ENCODE peak calls at places on chromosomes 4 and X, in five cellular contexts. X is GM23338, F is SJSA1, J is Peyer's patch, O is AG04449. R is an unnamed sample.
A peak's percentile ranks its signal among the peaks of the same experiment; 100 is the strongest.

GRCh38 chr4:13984996-13985780 is 357.7 kb upstream of the BOD1L1 start:
- DNase-seq in X (no peak), F (no peak), J (no peak), O (no peak), R (no peak)

GRCh38 chrX:77528034-77528433 is 80.8 kb downstream of the FGF16 start:
- DNase-seq in X (no peak), F (no peak), J (no peak), O (no peak), R (no peak)

GRCh38 chrX:54640103-54640428 is 110.0 kb downstream of the GNL3L start:
- DNase-seq in X (no peak), F (no peak), J (no peak), O (no peak), R (no peak)

GRCh38 chrX:49039598-49040375 is 3.4 kb downstream of the TFE3 start:
- DNase-seq in X (peak; percentile 95), F (peak; percentile 93), J (peak; percentile 38), O (peak; percentile 74), R (no peak)

GRCh38 chr4:2411786-2412510 is 6.5 kb downstream of the ZFYVE28 start:
- DNase-seq in X (no peak), F (no peak), J (no peak), O (no peak), R (no peak)

GRCh38 chr4:64899563-64899962 is 490.3 kb upstream of the TECRL start:
- DNase-seq in X (no peak), F (no peak), J (no peak), O (no peak), R (no peak)

GRCh38 chrX:27391601-27392000 is 71.5 kb downstream of the PPP4R3C start:
- DNase-seq in X (no peak), F (no peak), J (no peak), O (no peak), R (no peak)

GRCh38 chr4:82421796-82422560 is 8.3 kb downstream of the HNRNPDL start:
- DNase-seq in X (peak; percentile 34), F (no peak), J (no peak), O (no peak), R (no peak)

GRCh38 chr4:108683479-108683878 is 33.1 kb downstream of the OSTC start:
- DNase-seq in X (peak; percentile 60), F (no peak), J (no peak), O (no peak), R (peak; percentile 43)

GRCh38 chr4:7328913-7329638 is 105.7 kb downstream of the PSAPL1 start:
- DNase-seq in X (no peak), F (peak; percentile 72), J (no peak), O (peak; percentile 37), R (no peak)

GRCh38 chr4:3720461-3720860 is 45.7 kb upstream of the ADRA2C start:
- DNase-seq in X (no peak), F (no peak), J (no peak), O (no peak), R (peak; percentile 8)

GRCh38 chr4:36011381-36011780 is 232.9 kb downstream of the ARAP2 start:
- DNase-seq in X (no peak), F (no peak), J (no peak), O (no peak), R (no peak)

GRCh38 chr4:143352052-143352451 is 15.4 kb downstream of the GAB1 start:
- DNase-seq in X (no peak), F (peak; percentile 64), J (no peak), O (no peak), R (peak; percentile 88)

GRCh38 chr4:148415500-148415899 is 26.7 kb downstream of the NR3C2 start:
- DNase-seq in X (no peak), F (no peak), J (no peak), O (no peak), R (no peak)

GRCh38 chr4:53376900-53377299 is 541 bp upstream of the FIP1L1 start:
- DNase-seq in X (peak; percentile 4), F (no peak), J (no peak), O (no peak), R (no peak)

GRCh38 chrX:17654116-17654515 is 83.2 kb upstream of the SCML1 start:
- DNase-seq in X (no peak), F (no peak), J (no peak), O (no peak), R (no peak)

GRCh38 chr4:142719854-142720541 is 126.1 kb downstream of the INPP4B start:
- DNase-seq in X (peak; percentile 45), F (no peak), J (no peak), O (no peak), R (no peak)

GRCh38 chr4:169263791-169264392 is 6.9 kb downstream of the SH3RF1 start:
- DNase-seq in X (no peak), F (no peak), J (no peak), O (no peak), R (no peak)

GRCh38 chr4:169256101-169256612 is 14.6 kb downstream of the SH3RF1 start:
- DNase-seq in X (no peak), F (no peak), J (no peak), O (no peak), R (no peak)

GRCh38 chr4:169266081-169266480 is 4.7 kb downstream of the SH3RF1 start:
- DNase-seq in X (no peak), F (no peak), J (no peak), O (no peak), R (no peak)

GRCh38 chr4:169256856-169257756 is 13.7 kb downstream of the SH3RF1 start:
- DNase-seq in X (no peak), F (no peak), J (no peak), O (no peak), R (no peak)

GRCh38 chr4:169260217-169260866 is 10.4 kb downstream of the SH3RF1 start:
- DNase-seq in X (peak; percentile 44), F (no peak), J (no peak), O (no peak), R (no peak)
- H3K4me3 ChIP-seq in X (no peak overlapping the region), F (no peak overlapping the region), J (no peak overlapping the region), O (no peak overlapping the region), R (no peak overlapping the region)

GRCh38 chr4:5051210-5051691 is at the start of gene STK32B:
- DNase-seq in X (peak; percentile 87), F (peak; percentile 69), J (no peak), O (no peak), R (no peak)
- H3K4me3 ChIP-seq in X (peak within 1 kb of the TSS; percentile 85), F (peak within 1 kb of the TSS; percentile 34), J (peak within 1 kb of the TSS; percentile 34), O (peak within 1 kb of the TSS; percentile 65), R (peak within 1 kb of the TSS; percentile 9)

GRCh38 chr4:139301143-139301820 is at the start of gene NAA15:
- DNase-seq in X (peak; percentile 98), F (peak; percentile 98), J (peak; percentile 94), O (peak; percentile 80), R (peak; percentile 94)

GRCh38 chr4:139301821-139302611 is at the start of gene NDUFC1:
- DNase-seq in X (peak; percentile 81), F (peak; percentile 48), J (peak; percentile 69), O (no peak), R (no peak)

GRCh38 chr4:139297001-139297410 is 4.3 kb upstream of the NAA15 start:
- DNase-seq in X (no peak), F (no peak), J (no peak), O (no peak), R (no peak)

GRCh38 chr4:139300431-139301142 is 718 bp upstream of the NAA15 start:
- DNase-seq in X (peak; percentile 38), F (no peak), J (no peak), O (no peak), R (no peak)

DNA sequence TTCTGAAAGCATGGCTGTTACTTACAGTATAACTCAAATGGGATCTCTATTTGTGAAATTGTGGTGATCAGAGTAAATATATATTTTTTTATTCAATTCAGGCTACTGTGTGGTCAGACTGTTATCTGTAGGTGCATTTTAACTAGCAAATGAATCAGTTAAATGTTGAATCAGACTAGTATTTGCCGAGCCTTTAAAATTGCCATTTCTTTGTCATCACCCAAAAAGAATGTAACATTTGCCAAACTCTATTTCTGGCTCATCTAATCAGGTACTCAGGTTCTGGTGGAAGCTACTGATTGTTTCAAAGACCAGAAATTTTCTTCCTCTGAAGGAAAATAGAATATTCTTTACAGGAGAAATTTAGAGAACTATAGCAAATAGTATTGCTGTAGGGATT is 1.8 kb upstream of the NAA15 start:
- DNase-seq in X (no peak), F (no peak), J (no peak), O (no peak), R (no peak)
- H3K4me3 ChIP-seq in X (peak overlapping the region; percentile 83), F (no peak overlapping the region), J (no peak overlapping the region), O (no peak overlapping the region), R (no peak overlapping the region)

GRCh38 chr4:5052424-5052702 is 1.1 kb downstream of the STK32B start:
- DNase-seq in X (no peak), F (no peak), J (no peak), O (no peak), R (no peak)

GRCh38 chr4:5054532-5054931 is 3.3 kb downstream of the STK32B start:
- DNase-seq in X (no peak), F (no peak), J (no peak), O (no peak), R (no peak)

GRCh38 chr4:5051692-5052423 is 578 bp downstream of the STK32B start:
- DNase-seq in X (peak; percentile 70), F (no peak), J (no peak), O (no peak), R (no peak)

GRCh38 chr4:5050520-5050955 is 742 bp upstream of the STK32B start:
- DNase-seq in X (peak; percentile 91), F (peak; percentile 62), J (no peak), O (no peak), R (peak; percentile 25)

DNA sequence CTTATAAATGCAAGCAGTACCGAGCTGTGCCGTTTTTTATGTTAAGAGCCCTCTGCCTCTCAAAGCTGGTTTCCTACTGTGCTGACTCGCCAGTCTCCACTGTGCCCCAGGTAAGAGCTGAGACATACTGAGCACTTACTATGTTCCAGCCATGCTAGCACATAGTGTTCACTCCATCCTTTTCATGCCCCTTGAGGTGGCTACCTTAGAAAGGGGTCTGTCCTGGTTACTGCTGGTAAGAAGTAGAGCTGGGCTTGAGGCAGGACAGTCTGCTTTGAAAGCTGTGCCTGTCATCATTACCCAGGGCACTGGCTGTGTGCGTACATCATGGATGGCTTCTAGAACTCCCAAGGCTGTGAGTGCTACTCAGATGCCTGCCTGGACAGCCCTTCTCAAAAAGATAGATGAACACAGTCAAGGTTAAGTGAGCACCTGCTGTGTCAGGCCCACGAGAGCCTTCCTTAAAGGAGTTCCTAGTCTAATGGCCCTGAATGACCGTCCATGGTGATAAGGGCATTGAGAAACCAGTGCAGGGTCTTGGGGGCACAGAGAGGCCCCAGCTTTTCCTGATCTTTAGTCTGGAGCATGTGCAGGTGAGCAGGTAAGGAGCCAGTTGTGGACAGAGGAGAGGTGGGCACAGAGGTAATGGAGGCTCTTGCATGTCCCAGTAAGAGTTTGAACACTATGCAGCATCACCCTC is 1.6 kb downstream of the STK32B start:
- DNase-seq in X (no peak), F (no peak), J (no peak), O (no peak), R (no peak)
- H3K4me3 ChIP-seq in X (no peak overlapping the region), F (no peak overlapping the region), J (no peak overlapping the region), O (peak overlapping the region; percentile 65), R (no peak overlapping the region)

DNA sequence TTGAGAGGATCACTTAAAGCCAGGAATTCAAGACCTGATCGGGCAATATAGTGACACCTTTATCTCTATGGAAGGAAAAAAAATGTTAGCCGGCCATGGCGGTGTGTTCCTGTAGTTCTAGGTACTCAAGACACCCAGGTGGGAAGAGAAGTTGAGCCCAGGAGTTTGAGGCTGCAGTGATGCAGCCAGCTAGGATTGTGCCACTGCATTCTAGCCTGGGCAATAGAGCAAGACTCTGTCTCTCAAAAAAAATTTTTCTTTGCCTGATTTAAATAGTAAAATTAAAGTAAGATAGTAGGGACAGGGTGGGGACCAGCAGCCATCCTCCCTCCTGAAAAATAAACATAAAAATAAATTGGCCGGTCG is 16.9 kb upstream of the FAM47E start:
- DNase-seq in X (no peak), F (no peak), J (no peak), O (no peak), R (no peak)
- H3K4me3 ChIP-seq in X (peak overlapping the region; percentile 63), F (no peak overlapping the region), J (no peak overlapping the region), O (no peak overlapping the region), R (no peak overlapping the region)

R was measured in LNCaP clone FGC.